ENCODE peak calls at places on chromosomes 12 and 14, in seven cellular contexts. Y, C, V, T, K, N and B are unnamed samples.

GRCh38 chr12:31353730-31354708 is 28.1 kb upstream of the SINHCAF start:
- DNase-seq in Y (no peak), C (no peak), V (no peak), T (no peak), K (no peak), N (peak), B (no peak)

GRCh38 chr12:42679402-42679801 is 89.9 kb upstream of the PRICKLE1 start:
- DNase-seq in Y (no peak), C (no peak), V (no peak), T (no peak), K (no peak), N (peak), B (no peak)

GRCh38 chr12:94596596-94596995 is 53.8 kb downstream of the TMCC3 start:
- DNase-seq in Y (no peak), C (no peak), V (no peak), T (no peak), K (no peak), N (no peak), B (no peak)

GRCh38 chr14:77301103-77301502 is 19.6 kb downstream of the POMT2 start:
- DNase-seq in Y (peak), C (no peak), V (peak), T (peak), K (no peak), N (peak), B (no peak)

GRCh38 chr12:2053675-2054070 is 886 bp downstream of the CACNA1C start:
- DNase-seq in Y (peak), C (no peak), V (no peak), T (no peak), K (no peak), N (no peak), B (no peak)

GRCh38 chr14:27528328-27528727 is 930.5 kb upstream of the NOVA1 start:
- DNase-seq in Y (no peak), C (no peak), V (no peak), T (no peak), K (no peak), N (peak), B (no peak)

GRCh38 chr14:64186231-64187129 is 107.7 kb downstream of the ESR2 start:
- DNase-seq in Y (no peak), C (no peak), V (no peak), T (no peak), K (no peak), N (no peak), B (no peak)

GRCh38 chr12:124169577-124169976 is 125.3 kb upstream of the RFLNA start:
- DNase-seq in Y (no peak), C (no peak), V (no peak), T (no peak), K (no peak), N (no peak), B (no peak)

GRCh38 chr14:98173291-98173690 is 1098.7 kb downstream of the BCL11B start:
- DNase-seq in Y (no peak), C (no peak), V (no peak), T (no peak), K (no peak), N (no peak), B (no peak)

GRCh38 chr12:110338754-110339153 is 57.7 kb downstream of the ATP2A2 start:
- DNase-seq in Y (no peak), C (no peak), V (no peak), T (no peak), K (no peak), N (no peak), B (no peak)

GRCh38 chr14:20418501-20418909 is 5.2 kb upstream of the TEP1 start:
- DNase-seq in Y (no peak), C (no peak), V (no peak), T (no peak), K (no peak), N (no peak), B (no peak)

GRCh38 chr14:74347096-74347794 is 1.0 kb upstream of the VRTN start:
- DNase-seq in Y (no peak), C (peak), V (no peak), T (no peak), K (no peak), N (no peak), B (no peak)

GRCh38 chr14:77290705-77291104 is 19.7 kb upstream of the NGB start:
- DNase-seq in Y (no peak), C (no peak), V (no peak), T (no peak), K (no peak), N (no peak), B (no peak)

GRCh38 chr12:69266045-69266635 is 26.8 kb downstream of the CPSF6 start:
- DNase-seq in Y (no peak), C (no peak), V (no peak), T (no peak), K (no peak), N (peak), B (no peak)

GRCh38 chr14:96881713-96882112 is 84.5 kb downstream of the VRK1 start:
- DNase-seq in Y (no peak), C (no peak), V (no peak), T (no peak), K (no peak), N (no peak), B (no peak)

GRCh38 chr14:65772901-65773574 is 360.5 kb downstream of the FUT8 start:
- DNase-seq in Y (no peak), C (no peak), V (no peak), T (no peak), K (no peak), N (no peak), B (no peak)

GRCh38 chr14:99850705-99851104 is 57.5 kb downstream of the EML1 start:
- DNase-seq in Y (no peak), C (no peak), V (no peak), T (no peak), K (no peak), N (no peak), B (no peak)

GRCh38 chr12:57534991-57535543 is 11.9 kb downstream of the DCTN2 start:
- DNase-seq in Y (no peak), C (no peak), V (no peak), T (no peak), K (no peak), N (no peak), B (no peak)

GRCh38 chr14:24404814-24405213 is 6.0 kb downstream of the NYNRIN start:
- DNase-seq in Y (no peak), C (no peak), V (no peak), T (no peak), K (no peak), N (no peak), B (no peak)

GRCh38 chr12:52622349-52622748 is 4.0 kb upstream of the KRT73 start:
- DNase-seq in Y (no peak), C (no peak), V (no peak), T (no peak), K (no peak), N (no peak), B (no peak)

GRCh38 chr12:54701940-54702592 is 53.9 kb upstream of the DCD start:
- DNase-seq in Y (no peak), C (no peak), V (no peak), T (peak), K (no peak), N (peak), B (no peak)

GRCh38 chr14:50345891-50346422 is 33.8 kb downstream of the DMAC2L start:
- DNase-seq in Y (no peak), C (no peak), V (no peak), T (no peak), K (no peak), N (peak), B (no peak)

GRCh38 chr12:106865685-106866084 is 90.0 kb upstream of the TMEM263 start:
- DNase-seq in Y (no peak), C (no peak), V (no peak), T (no peak), K (no peak), N (no peak), B (no peak)

GRCh38 chr14:61322799-61323290 is 1.5 kb downstream of the PRKCH start:
- DNase-seq in Y (no peak), C (no peak), V (no peak), T (no peak), K (no peak), N (no peak), B (no peak)

GRCh38 chr14:66696326-66696725 is 188.4 kb downstream of the GPHN start:
- DNase-seq in Y (no peak), C (no peak), V (no peak), T (no peak), K (no peak), N (no peak), B (no peak)

GRCh38 chr14:99910337-99911268 is 117.4 kb downstream of the EML1 start:
- DNase-seq in Y (no peak), C (no peak), V (no peak), T (no peak), K (no peak), N (peak), B (no peak)

GRCh38 chr14:93395227-93395626 is 35.5 kb upstream of the UNC79 start:
- DNase-seq in Y (no peak), C (no peak), V (peak), T (no peak), K (no peak), N (no peak), B (no peak)